ENCODE peak calls at places on chromosomes 2 and 18, in six cellular contexts. One of them, this sample, is unnamed.

GRCh38 chr18:362914-363295 is 95.1 kb upstream of the THOC1 start:
- DNase-seq in T follicular helper cell: no peak
- DNase-seq in G401: peak; percentile 11
- DNase-seq in substantia nigra: no peak
- DNase-seq in body of pancreas: no peak
- DNase-seq in ACHN: no peak
- DNase-seq in this sample: no peak

GRCh38 chr2:42764096-42764495 is at the start of gene OXER1:
- DNase-seq in T follicular helper cell: no peak
- DNase-seq in G401: no peak
- DNase-seq in substantia nigra: no peak
- DNase-seq in body of pancreas: peak; percentile 22
- DNase-seq in ACHN: no peak
- DNase-seq in this sample: no peak

GRCh38 chr2:31071741-31072140 is 66.5 kb downstream of the GALNT14 start:
- DNase-seq in T follicular helper cell: no peak
- DNase-seq in G401: no peak
- DNase-seq in substantia nigra: no peak
- DNase-seq in body of pancreas: no peak
- DNase-seq in ACHN: no peak
- DNase-seq in this sample: no peak

GRCh38 chr2:19669126-19669525 is 232.7 kb downstream of the TTC32 start:
- DNase-seq in T follicular helper cell: no peak
- DNase-seq in G401: no peak
- DNase-seq in substantia nigra: no peak
- DNase-seq in body of pancreas: no peak
- DNase-seq in ACHN: no peak
- DNase-seq in this sample: no peak

GRCh38 chr2:127940641-127941040 is 54.9 kb upstream of the AMMECR1L start:
- DNase-seq in T follicular helper cell: no peak
- DNase-seq in G401: peak; percentile 89
- DNase-seq in substantia nigra: no peak
- DNase-seq in body of pancreas: no peak
- DNase-seq in ACHN: no peak
- DNase-seq in this sample: no peak

GRCh38 chr2:45734336-45734735 is 82.9 kb downstream of the PRKCE start:
- DNase-seq in T follicular helper cell: no peak
- DNase-seq in G401: no peak
- DNase-seq in substantia nigra: no peak
- DNase-seq in body of pancreas: no peak
- DNase-seq in ACHN: no peak
- DNase-seq in this sample: no peak

GRCh38 chr2:54687595-54688152 is 35.8 kb upstream of the EML6 start:
- DNase-seq in T follicular helper cell: no peak
- DNase-seq in G401: no peak
- DNase-seq in substantia nigra: no peak
- DNase-seq in body of pancreas: no peak
- DNase-seq in ACHN: no peak
- DNase-seq in this sample: no peak

GRCh38 chr18:7646174-7646886 is 79.2 kb downstream of the PTPRM start:
- DNase-seq in T follicular helper cell: no peak
- DNase-seq in G401: no peak
- DNase-seq in substantia nigra: no peak
- DNase-seq in body of pancreas: no peak
- DNase-seq in ACHN: no peak
- DNase-seq in this sample: no peak

GRCh38 chr2:235774153-235774552 is 280.3 kb downstream of the AGAP1 start:
- DNase-seq in T follicular helper cell: no peak
- DNase-seq in G401: no peak
- DNase-seq in substantia nigra: no peak
- DNase-seq in body of pancreas: no peak
- DNase-seq in ACHN: no peak
- DNase-seq in this sample: no peak

GRCh38 chr2:161161074-161161577 is 898 bp downstream of the TANK start:
- DNase-seq in T follicular helper cell: no peak
- DNase-seq in G401: no peak
- DNase-seq in substantia nigra: no peak
- DNase-seq in body of pancreas: no peak
- DNase-seq in ACHN: peak; percentile 22
- DNase-seq in this sample: no peak

GRCh38 chr18:44826418-44827259 is 146.0 kb downstream of the SETBP1 start:
- DNase-seq in T follicular helper cell: no peak
- DNase-seq in G401: peak; percentile 64
- DNase-seq in substantia nigra: no peak
- DNase-seq in body of pancreas: peak; percentile 89
- DNase-seq in ACHN: peak; percentile 27
- DNase-seq in this sample: no peak

GRCh38 chr2:233025706-233026105 is 6.8 kb upstream of the NEU2 start:
- DNase-seq in T follicular helper cell: no peak
- DNase-seq in G401: no peak
- DNase-seq in substantia nigra: no peak
- DNase-seq in body of pancreas: no peak
- DNase-seq in ACHN: no peak
- DNase-seq in this sample: no peak

GRCh38 chr18:77711096-77711495 is 461.4 kb downstream of the GALR1 start:
- DNase-seq in T follicular helper cell: no peak
- DNase-seq in G401: no peak
- DNase-seq in substantia nigra: no peak
- DNase-seq in body of pancreas: no peak
- DNase-seq in ACHN: peak; percentile 1
- DNase-seq in this sample: no peak

GRCh38 chr18:370753-371615 is 103.1 kb upstream of the THOC1 start:
- DNase-seq in T follicular helper cell: no peak
- DNase-seq in G401: no peak
- DNase-seq in substantia nigra: no peak
- DNase-seq in body of pancreas: no peak
- DNase-seq in ACHN: no peak
- DNase-seq in this sample: no peak

GRCh38 chr18:79424008-79424565 is 28.4 kb downstream of the NFATC1 start:
- DNase-seq in T follicular helper cell: no peak
- DNase-seq in G401: no peak
- DNase-seq in substantia nigra: no peak
- DNase-seq in body of pancreas: peak; percentile 32
- DNase-seq in ACHN: no peak
- DNase-seq in this sample: no peak

GRCh38 chr2:224031358-224031970 is 7.6 kb downstream of the SERPINE2 start:
- DNase-seq in T follicular helper cell: no peak
- DNase-seq in G401: no peak
- DNase-seq in substantia nigra: no peak
- DNase-seq in body of pancreas: no peak
- DNase-seq in ACHN: no peak
- DNase-seq in this sample: no peak

GRCh38 chr2:26462511-26463251 is 15.2 kb downstream of the OTOF start:
- DNase-seq in T follicular helper cell: no peak
- DNase-seq in G401: no peak
- DNase-seq in substantia nigra: peak; percentile 11
- DNase-seq in body of pancreas: peak; percentile 74
- DNase-seq in ACHN: peak; percentile 70
- DNase-seq in this sample: no peak

GRCh38 chr2:184599875-184600227 is 1.5 kb downstream of the ZNF804A start:
- DNase-seq in T follicular helper cell: no peak
- DNase-seq in G401: no peak
- DNase-seq in substantia nigra: no peak
- DNase-seq in body of pancreas: no peak
- DNase-seq in ACHN: no peak
- DNase-seq in this sample: no peak

GRCh38 chr2:40346535-40347354 is 105.1 kb downstream of the SLC8A1 start:
- DNase-seq in T follicular helper cell: no peak
- DNase-seq in G401: no peak
- DNase-seq in substantia nigra: no peak
- DNase-seq in body of pancreas: no peak
- DNase-seq in ACHN: no peak
- DNase-seq in this sample: no peak